ENCODE peak calls at places on chromosomes 16 and 17, in four cellular contexts. Z is body of pancreas; X is H54; A is stimulated activated CD4-positive, alpha-beta T cell treated with anti-CD3 and anti-CD28 coated beads, Interleukin-4, amount 100 ng/mL, for 24 hours. D is an unnamed sample.

GRCh38 chr17:56471661-56472060 is 121.8 kb upstream of the NOG start:
- DNase-seq in X (no peak), A (no peak), Z (no peak), D (no peak)

GRCh38 chr16:11359370-11359769 is 14.1 kb downstream of the RMI2 start:
- DNase-seq in X (peak; percentile 54), Z (peak; percentile 82), A (no peak), D (no peak)

GRCh38 chr16:61937646-61938045 is 98.6 kb downstream of the CDH8 start:
- DNase-seq in X (no peak), Z (no peak), A (no peak), D (no peak)

GRCh38 chr17:77373298-77374169 is 232.8 kb downstream of the SEC14L1 start:
- DNase-seq in X (no peak), Z (no peak), A (peak; percentile 12), D (peak; percentile 25)

GRCh38 chr17:82964851-82965341 is 114.5 kb upstream of the METRNL start:
- DNase-seq in X (no peak), Z (no peak), A (no peak), D (no peak)

GRCh38 chr17:83050651-83051422 is 28.6 kb upstream of the METRNL start:
- DNase-seq in A (no peak), X (no peak), Z (peak; percentile 65), D (no peak)

GRCh38 chr16:30839523-30840227 is 52.7 kb upstream of the ZNF629 start:
- DNase-seq in X (no peak), A (no peak), Z (peak; percentile 34), D (no peak)

GRCh38 chr17:75105269-75106080 is 4.3 kb upstream of the ARMC7 start:
- DNase-seq in X (peak; percentile 83), A (peak; percentile 36), Z (peak; percentile 76), D (no peak)

GRCh38 chr16:70523013-70523620 is at the start of gene COG4:
- DNase-seq in X (peak; percentile 67), A (peak; percentile 94), Z (peak; percentile 84), D (peak; percentile 87)

GRCh38 chr17:41527076-41528023 is 758 bp downstream of the KRT19 start:
- DNase-seq in A (no peak), X (no peak), Z (peak; percentile 43), D (no peak)

GRCh38 chr16:14677627-14678026 is 16.5 kb downstream of the PLA2G10 start:
- DNase-seq in X (no peak), Z (no peak), A (no peak), D (no peak)

GRCh38 chr17:66301418-66301863 is 972 bp upstream of the PRKCA start:
- DNase-seq in X (no peak), A (no peak), Z (no peak), D (no peak)

GRCh38 chr16:8928467-8928957 is 35.2 kb downstream of the USP7 start:
- DNase-seq in A (peak; percentile 61), X (no peak), Z (no peak), D (peak; percentile 42)

GRCh38 chr16:12411521-12411920 is 392.2 kb downstream of the CPPED1 start:
- DNase-seq in Z (no peak), X (no peak), A (no peak), D (no peak)

GRCh38 chr16:89005201-89006035 is 28.4 kb upstream of the CBFA2T3 start:
- DNase-seq in X (no peak), A (no peak), Z (no peak), D (no peak)

GRCh38 chr16:1496464-1496863 is 3.3 kb downstream of the TELO2 start:
- DNase-seq in X (no peak), A (no peak), Z (no peak), D (no peak)

GRCh38 chr16:65301029-65301428 is 179.2 kb upstream of the CDH11 start:
- DNase-seq in X (no peak), A (no peak), Z (no peak), D (no peak)

GRCh38 chr17:80619535-80620235 is 75.0 kb downstream of the RPTOR start:
- DNase-seq in Z (no peak), A (no peak), X (peak; percentile 75), D (no peak)

GRCh38 chr17:81582341-81582740 is 30.2 kb upstream of the FAAP100 start:
- DNase-seq in X (no peak), A (no peak), Z (no peak), D (no peak)

GRCh38 chr17:77592503-77592902 is 366.0 kb upstream of the TNRC6C start:
- DNase-seq in X (no peak), Z (no peak), A (no peak), D (no peak)

GRCh38 chr17:38428643-38429371 is 543 bp downstream of the ARHGAP23 start:
- DNase-seq in A (peak; percentile 9), X (no peak), Z (peak; percentile 59), D (no peak)

GRCh38 chr17:57350266-57350665 is 93.9 kb downstream of the MSI2 start:
- DNase-seq in Z (no peak), X (no peak), A (no peak), D (no peak)

GRCh38 chr17:50108556-50108955 is 13.4 kb downstream of the PDK2 start:
- DNase-seq in X (no peak), A (no peak), Z (no peak), D (no peak)

GRCh38 chr16:81461756-81462155 is 17.1 kb downstream of the CMIP start:
- DNase-seq in X (no peak), A (no peak), Z (no peak), D (no peak)

GRCh38 chr17:76659928-76660614 is 16.5 kb upstream of the ST6GALNAC1 start:
- DNase-seq in Z (no peak), X (no peak), A (no peak), D (no peak)

GRCh38 chr16:85028638-85029412 is 1.2 kb downstream of the KIAA0513 start:
- DNase-seq in Z (peak; percentile 93), X (no peak), A (peak; percentile 80), D (peak; percentile 77)